ENCODE peak calls at places on chromosome 17, in six cellular contexts. U is IMR-90, B is H9, F is mesenchymal stem cell, V is trophoblast cell, O is neuronal stem cell. H is an unnamed sample.

GRCh38 chr17:5500804-5501391 is 14.5 kb downstream of the MIS12 start:
- DNase-seq in U (peak), B (peak), F (peak), V (peak), O (peak), H (peak)

GRCh38 chr17:41717408-41718286 is 5.5 kb downstream of the GAST start:
- DNase-seq in U (peak), B (no peak), F (peak), V (peak), O (no peak), H (no peak)

GRCh38 chr17:27294689-27295630 is 1.0 kb downstream of the WSB1 start:
- DNase-seq in U (peak), B (peak), F (peak), V (peak), O (peak), H (no peak)

GRCh38 chr17:48510761-48511604 is 19.8 kb downstream of the HOXB1 start:
- DNase-seq in U (peak), B (no peak), F (no peak), V (peak), O (no peak), H (no peak)

GRCh38 chr17:76246080-76247066 is 6.1 kb upstream of the RNF157 start:
- DNase-seq in U (peak), B (no peak), F (peak), V (no peak), O (no peak), H (no peak)

GRCh38 chr17:39699818-39700147 is at the start of gene ERBB2:
- DNase-seq in U (peak), B (peak), F (peak), V (peak), O (no peak), H (no peak)

GRCh38 chr17:57648720-57649119 is 96.4 kb downstream of the CCDC182 start:
- DNase-seq in U (no peak), B (no peak), F (no peak), V (no peak), O (no peak), H (no peak)

GRCh38 chr17:65514082-65514481 is 47.4 kb downstream of the AXIN2 start:
- DNase-seq in U (peak), B (no peak), F (no peak), V (peak), O (no peak), H (no peak)

GRCh38 chr17:34091975-34092374 is 163.1 kb upstream of the CCL2 start:
- DNase-seq in U (no peak), B (no peak), F (no peak), V (no peak), O (no peak), H (no peak)

GRCh38 chr17:3762922-3763776 is 37.8 kb downstream of the ITGAE start:
- DNase-seq in U (no peak), B (no peak), F (no peak), V (no peak), O (no peak), H (no peak)

GRCh38 chr17:32586666-32587065 is 99.9 kb downstream of the CDK5R1 start:
- DNase-seq in U (no peak), B (no peak), F (peak), V (no peak), O (no peak), H (no peak)

GRCh38 chr17:18362509-18363020 is 785 bp downstream of the SHMT1 start:
- DNase-seq in U (no peak), B (peak), F (peak), V (peak), O (peak), H (no peak)

GRCh38 chr17:47315451-47316266 is 8.1 kb upstream of the EFCAB13 start:
- DNase-seq in U (peak), B (no peak), F (peak), V (peak), O (peak), H (no peak)

GRCh38 chr17:35866356-35866950 is 2.2 kb downstream of the HEATR9 start:
- DNase-seq in U (peak), B (no peak), F (peak), V (no peak), O (no peak), H (no peak)

DNA sequence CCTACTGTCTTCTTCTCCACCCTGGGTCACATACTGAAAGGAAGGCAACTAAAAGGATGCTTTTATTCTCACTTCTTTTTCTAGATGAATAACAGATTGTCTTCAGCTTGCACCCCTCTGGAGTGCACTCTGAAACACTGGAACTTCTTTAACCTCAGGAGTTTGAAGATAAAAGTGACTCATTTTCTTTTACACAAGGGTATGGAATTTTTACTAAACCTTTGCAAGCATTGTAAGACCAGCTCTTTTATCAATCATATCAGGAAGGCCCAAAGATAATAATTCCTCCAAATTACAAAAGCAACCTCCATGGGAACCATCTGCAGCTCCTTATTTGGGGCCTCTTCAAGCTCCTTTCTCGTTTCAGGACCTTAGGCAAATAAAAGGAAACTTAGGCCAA is 193.5 kb upstream of the KIF2B start:
- DNase-seq in U (peak), B (no peak), F (no peak), V (no peak), O (no peak), H (no peak)
- H3K14ac ChIP-seq in U (no peak), B (no peak), F (no peak), V (no peak), O (no peak), H (no peak)

DNA sequence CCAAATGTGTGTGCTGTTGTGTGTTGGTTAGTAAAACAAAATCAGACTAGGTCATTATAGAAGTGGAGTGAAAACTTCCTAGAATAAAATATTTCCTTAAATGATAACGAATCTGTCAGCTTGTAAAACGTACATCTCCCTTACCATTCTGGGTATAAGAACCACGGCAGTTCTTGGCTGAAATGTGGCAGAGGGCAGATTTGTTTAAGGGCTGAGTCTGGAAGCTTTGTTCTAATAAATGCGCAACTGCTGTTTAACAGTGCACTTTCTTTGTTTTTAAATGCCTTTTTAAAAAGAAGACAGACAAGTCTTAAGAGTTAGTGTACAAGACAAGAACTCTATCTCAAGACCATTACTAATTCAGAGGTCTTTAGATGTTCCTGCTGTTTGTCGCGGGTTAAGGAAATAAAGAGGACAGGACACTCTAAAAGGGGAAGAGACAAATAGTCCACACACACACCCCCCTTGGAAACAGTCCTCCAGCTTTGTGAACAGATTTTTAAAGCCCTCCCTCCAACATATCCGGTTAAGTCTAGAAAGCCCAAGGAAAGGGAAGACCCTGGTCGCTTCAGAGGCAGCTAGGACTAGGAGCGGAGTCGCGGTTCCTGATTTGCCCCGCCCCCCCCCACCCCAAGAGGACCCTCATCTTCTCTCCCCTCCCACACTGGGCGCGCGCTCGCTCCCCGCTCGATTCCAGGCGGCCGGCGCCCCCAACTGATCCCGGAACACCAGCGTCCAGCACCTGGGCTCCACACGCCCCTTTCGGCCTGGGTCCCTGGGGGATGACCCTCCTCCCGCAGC is 649 bp downstream of the SYNRG start:
- DNase-seq in U (peak), B (peak), F (peak), V (peak), O (peak), H (peak)
- H3K4ac ChIP-seq in U (peak), B (no peak), F (peak), V (peak), O (no peak), H (no peak)

GRCh38 chr17:80769516-80769915 is 222.1 kb upstream of the CHMP6 start:
- DNase-seq in U (no peak), B (no peak), F (no peak), V (no peak), O (no peak), H (no peak)
- H3K14ac ChIP-seq in U (no peak), B (no peak), F (no peak), V (no peak), O (no peak), H (no peak)

GRCh38 chr17:71963341-71963740 is 157.5 kb upstream of the SOX9 start:
- DNase-seq in U (no peak), B (no peak), F (no peak), V (no peak), O (no peak), H (no peak)

GRCh38 chr17:71963791-71964190 is 157.0 kb upstream of the SOX9 start:
- DNase-seq in U (no peak), B (no peak), F (no peak), V (no peak), O (no peak), H (no peak)

GRCh38 chr17:71964559-71964958 is 156.3 kb upstream of the SOX9 start:
- DNase-seq in U (no peak), B (no peak), F (no peak), V (no peak), O (no peak), H (no peak)

GRCh38 chr17:71959129-71959528 is 161.7 kb upstream of the SOX9 start:
- DNase-seq in U (peak), B (no peak), F (no peak), V (no peak), O (no peak), H (no peak)
- H3K4ac ChIP-seq in U (no peak), B (no peak), F (no peak), V (no peak), O (no peak), H (no peak)

H was measured in H1.